ENCODE peak calls at places on chromosomes 13 and 19, in six cellular contexts. B, A, C, K, N and X are unnamed samples.

GRCh38 chr13:99260216-99260615 is 2.0 kb upstream of the GPR18 start:
- DNase-seq in B (no peak), A (no peak), C (peak; percentile 35), K (no peak), N (no peak), X (no peak)

GRCh38 chr13:46778095-46778494 is 18.9 kb downstream of the ESD start:
- DNase-seq in B (no peak), A (no peak), C (no peak), K (no peak), N (no peak), X (no peak)

GRCh38 chr19:17243854-17244617 is 1.7 kb downstream of the NR2F6 start:
- DNase-seq in B (no peak), A (no peak), C (peak; percentile 56), K (peak; percentile 50), N (peak; percentile 63), X (no peak)

GRCh38 chr13:25046985-25047660 is 48.8 kb upstream of the PABPC3 start:
- DNase-seq in B (peak; percentile 58), A (no peak), C (peak; percentile 52), K (peak; percentile 80), N (peak; percentile 9), X (no peak)

GRCh38 chr19:14073925-14074838 is 1.6 kb downstream of the MISP3 start:
- DNase-seq in B (peak; percentile 28), A (no peak), C (no peak), K (peak; percentile 26), N (peak; percentile 30), X (no peak)

GRCh38 chr13:33642374-33643065 is 175.4 kb upstream of the RFC3 start:
- DNase-seq in B (no peak), A (no peak), C (peak; percentile 72), K (no peak), N (peak; percentile 55), X (no peak)

GRCh38 chr13:113369189-113369588 is 5.3 kb upstream of the GRTP1 start:
- DNase-seq in B (no peak), A (no peak), C (no peak), K (no peak), N (no peak), X (no peak)

GRCh38 chr13:95039415-95039814 is 261.8 kb downstream of the ABCC4 start:
- DNase-seq in B (no peak), A (no peak), C (peak; percentile 40), K (no peak), N (no peak), X (no peak)

GRCh38 chr19:31498781-31499180 is 149.5 kb upstream of the TSHZ3 start:
- DNase-seq in B (no peak), A (no peak), C (no peak), K (no peak), N (no peak), X (no peak)

GRCh38 chr13:100338265-100338664 is 249.4 kb downstream of the PCCA start:
- DNase-seq in B (no peak), A (no peak), C (peak; percentile 41), K (no peak), N (no peak), X (no peak)

GRCh38 chr13:111361046-111361872 is 40.8 kb downstream of the TEX29 start:
- DNase-seq in B (no peak), A (no peak), C (no peak), K (no peak), N (no peak), X (no peak)

GRCh38 chr19:16369664-16370576 is 45.3 kb downstream of the KLF2 start:
- DNase-seq in B (no peak), A (peak; percentile 55), C (no peak), K (no peak), N (no peak), X (no peak)

GRCh38 chr19:4352701-4353121 is 9.3 kb downstream of the MPND start:
- DNase-seq in B (peak; percentile 7), A (peak; percentile 27), C (peak; percentile 68), K (peak; percentile 68), N (peak; percentile 72), X (peak; percentile 41)

GRCh38 chr19:46014534-46014933 is 8.3 kb downstream of the PGLYRP1 start:
- DNase-seq in B (peak; percentile 37), A (no peak), C (no peak), K (no peak), N (no peak), X (no peak)

GRCh38 chr19:50476224-50476942 is at the start of the genes EMC10 and GARIN5A:
- DNase-seq in B (peak; percentile 89), A (peak; percentile 84), C (peak; percentile 87), K (peak; percentile 97), N (peak; percentile 90), X (peak; percentile 96)

GRCh38 chr13:99501952-99502310 is 659 bp downstream of the TM9SF2 start:
- DNase-seq in B (no peak), A (no peak), C (peak; percentile 40), K (peak; percentile 9), N (peak; percentile 29), X (no peak)

GRCh38 chr13:76619631-76620030 is 266.6 kb downstream of the KCTD12 start:
- DNase-seq in B (no peak), A (no peak), C (no peak), K (no peak), N (no peak), X (no peak)

GRCh38 chr13:51659276-51660127 is 75.2 kb downstream of the WDFY2 start:
- DNase-seq in B (no peak), A (no peak), C (no peak), K (no peak), N (no peak), X (no peak)

GRCh38 chr19:29855087-29855486 is 43.3 kb downstream of the CCNE1 start:
- DNase-seq in B (no peak), A (no peak), C (peak; percentile 13), K (no peak), N (no peak), X (no peak)

GRCh38 chr13:37741536-37741935 is 128.0 kb downstream of the TRPC4 start:
- DNase-seq in B (no peak), A (no peak), C (no peak), K (no peak), N (no peak), X (no peak)

GRCh38 chr19:41753159-41753558 is 2.2 kb upstream of the CEACAM6 start:
- DNase-seq in B (peak; percentile 64), A (peak; percentile 44), C (peak; percentile 21), K (peak; percentile 71), N (peak; percentile 3), X (peak; percentile 55)

GRCh38 chr19:46420056-46420455 is 6.7 kb upstream of the CCDC8 start:
- DNase-seq in B (no peak), A (no peak), C (no peak), K (no peak), N (no peak), X (no peak)

GRCh38 chr13:72745260-72745659 is 17.5 kb downstream of the BORA start:
- DNase-seq in B (no peak), A (no peak), C (no peak), K (no peak), N (no peak), X (no peak)

GRCh38 chr19:55156202-55157063 is 1.1 kb downstream of the TNNI3 start:
- DNase-seq in B (peak; percentile 96), A (no peak), C (peak; percentile 71), K (peak; percentile 63), N (peak; percentile 56), X (peak; percentile 96)

GRCh38 chr19:19146000-19146608 is 7.8 kb upstream of the TMEM161A start:
- DNase-seq in B (peak; percentile 21), A (peak; percentile 64), C (peak; percentile 65), K (peak; percentile 78), N (peak; percentile 73), X (peak; percentile 40)

GRCh38 chr19:19120308-19121156 is 17.7 kb downstream of the TMEM161A start:
- DNase-seq in B (no peak), A (no peak), C (peak; percentile 69), K (peak; percentile 57), N (no peak), X (peak; percentile 26)

GRCh38 chr19:10747271-10747670 is 29.4 kb downstream of the DNM2 start:
- DNase-seq in B (no peak), A (no peak), C (no peak), K (no peak), N (peak; percentile 74), X (no peak)

GRCh38 chr13:97130201-97130600 is 91.9 kb upstream of the MBNL2 start:
- DNase-seq in B (no peak), A (no peak), C (no peak), K (no peak), N (peak; percentile 42), X (no peak)

GRCh38 chr13:49208619-49209018 is 11.5 kb upstream of the MLNR start:
- DNase-seq in B (no peak), A (no peak), C (no peak), K (no peak), N (no peak), X (no peak)

GRCh38 chr13:97976551-97977375 is 23.3 kb downstream of the IPO5 start:
- DNase-seq in B (peak; percentile 30), A (no peak), C (peak; percentile 29), K (no peak), N (peak; percentile 17), X (peak; percentile 29)